ENCODE peak calls at places on chromosomes 12 and 14, in six cellular contexts. S, L, E, K, U and H are unnamed samples.

GRCh38 chr14:88384653-88385205 is 728 bp upstream of the SPATA7 start:
- DNase-seq in S (no peak), L (peak), E (no peak), K (no peak), U (no peak), H (peak)

GRCh38 chr14:71554323-71554722 is 377.9 kb upstream of the RGS6 start:
- DNase-seq in S (no peak), L (no peak), E (no peak), K (no peak), U (no peak), H (no peak)

GRCh38 chr14:67620217-67620789 is 583 bp downstream of the ARG2 start:
- DNase-seq in S (no peak), L (peak), E (no peak), K (peak), U (no peak), H (peak)

GRCh38 chr14:76696361-76696760 is 64.9 kb upstream of the VASH1 start:
- DNase-seq in S (no peak), L (no peak), E (no peak), K (no peak), U (no peak), H (no peak)

GRCh38 chr12:21806255-21806654 is 31.7 kb upstream of the KCNJ8 start:
- DNase-seq in S (no peak), L (no peak), E (no peak), K (no peak), U (no peak), H (no peak)

GRCh38 chr12:79886917-79887519 is 47.9 kb downstream of the PPP1R12A start:
- DNase-seq in S (no peak), L (peak), E (no peak), K (peak), U (peak), H (peak)

GRCh38 chr14:68782091-68782981 is 10.5 kb downstream of the ZFP36L1 start:
- DNase-seq in S (no peak), L (no peak), E (no peak), K (no peak), U (no peak), H (no peak)

GRCh38 chr12:7460375-7461259 is 16.7 kb upstream of the CD163L1 start:
- DNase-seq in S (peak), L (peak), E (peak), K (peak), U (peak), H (peak)

GRCh38 chr12:13436182-13436581 is 239.7 kb downstream of the EMP1 start:
- DNase-seq in S (no peak), L (peak), E (no peak), K (no peak), U (no peak), H (no peak)